ENCODE peak calls at places on chromosomes 13 and 19, in four cellular contexts. F, P, J and S are unnamed samples.

GRCh38 chr19:6820237-6820636 is 47.7 kb downstream of the VAV1 start:
- DNase-seq in F (no peak), P (no peak), J (no peak), S (no peak)

GRCh38 chr13:51998723-51999471 is 12.4 kb downstream of the ATP7B start:
- DNase-seq in F (no peak), P (peak), J (no peak), S (no peak)

GRCh38 chr13:41513600-41513999 is 56.2 kb downstream of the RGCC start:
- DNase-seq in F (no peak), P (no peak), J (no peak), S (no peak)

GRCh38 chr19:45455707-45456499 is 11.9 kb upstream of the FOSB start:
- DNase-seq in F (no peak), P (peak), J (peak), S (peak)

GRCh38 chr19:48695743-48696352 is at the start of gene FUT2:
- DNase-seq in F (no peak), P (peak), J (no peak), S (peak)

GRCh38 chr13:110302154-110302553 is 4.8 kb downstream of the COL4A1 start:
- DNase-seq in F (no peak), P (no peak), J (no peak), S (no peak)

GRCh38 chr19:32976223-32976805 is 4.3 kb downstream of the FAAP24 start:
- DNase-seq in F (peak), P (peak), J (peak), S (peak)

GRCh38 chr13:107370036-107370785 is 802.3 kb upstream of the ARGLU1 start:
- DNase-seq in F (no peak), P (no peak), J (peak), S (no peak)

GRCh38 chr13:43360911-43361605 is 337.7 kb downstream of the DNAJC15 start:
- DNase-seq in F (no peak), P (no peak), J (peak), S (no peak)

GRCh38 chr13:25292301-25292700 is 5.0 kb upstream of the MTMR6 start:
- DNase-seq in F (no peak), P (peak), J (peak), S (peak)

GRCh38 chr13:107373551-107373950 is 805.6 kb upstream of the ARGLU1 start:
- DNase-seq in F (no peak), P (peak), J (peak), S (peak)

GRCh38 chr19:57664269-57665127 is 4.2 kb upstream of the ZSCAN4 start:
- DNase-seq in F (no peak), P (peak), J (peak), S (peak)

GRCh38 chr13:40798380-40798779 is 9.0 kb downstream of the SLC25A15 start:
- DNase-seq in F (no peak), P (no peak), J (no peak), S (no peak)

GRCh38 chr19:52748336-52748950 is 13.6 kb upstream of the ZNF611 start:
- DNase-seq in F (no peak), P (peak), J (peak), S (no peak)

GRCh38 chr19:752652-753517 is 2.0 kb downstream of the MISP start:
- DNase-seq in F (no peak), P (no peak), J (peak), S (no peak)

GRCh38 chr13:59024434-59024833 is 1139.3 kb downstream of the DIAPH3 start:
- DNase-seq in F (no peak), P (no peak), J (no peak), S (no peak)

GRCh38 chr13:114140909-114141255 is 8.5 kb upstream of the RASA3 start:
- DNase-seq in F (no peak), P (no peak), J (no peak), S (no peak)

DNA sequence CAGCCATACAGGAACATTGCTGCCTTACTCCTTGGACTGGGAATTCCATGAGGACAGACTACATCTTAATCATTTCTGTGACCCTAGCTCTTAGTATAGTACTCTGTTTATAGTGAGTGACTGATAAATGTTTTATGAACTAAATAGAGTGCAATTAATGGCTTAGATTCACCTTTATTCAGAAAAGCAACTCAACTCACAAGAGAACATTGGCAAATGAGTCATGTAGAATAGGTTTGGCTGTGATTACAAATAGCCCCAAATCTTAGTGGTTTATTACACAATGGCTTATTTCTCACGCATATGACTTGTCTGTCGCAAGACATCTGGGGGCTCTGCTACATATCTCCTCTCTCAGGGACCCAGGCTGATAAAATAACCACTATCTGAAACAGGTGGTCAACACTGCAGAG is 121.6 kb upstream of the KL start:
- DNase-seq in F (no peak), P (no peak), J (peak), S (no peak)
- H4K5ac ChIP-seq in F (no peak), P (no peak), J (no peak), S (no peak)

GRCh38 chr19:4390017-4390861 is 10.1 kb downstream of the SH3GL1 start:
- DNase-seq in F (peak), P (peak), J (peak), S (peak)
- H4K5ac ChIP-seq in F (no peak), P (no peak), J (peak), S (no peak)

GRCh38 chr19:17873661-17874422 is 2.1 kb downstream of the SLC5A5 start:
- DNase-seq in F (no peak), P (peak), J (no peak), S (peak)
- H4K5ac ChIP-seq in F (peak), P (no peak), J (no peak), S (no peak)

GRCh38 chr13:97369269-97369893 is 64.6 kb upstream of the RAP2A start:
- DNase-seq in F (no peak), P (no peak), J (no peak), S (no peak)
- H4K5ac ChIP-seq in F (no peak), P (no peak), J (peak), S (no peak)

GRCh38 chr13:73551736-73552135 is 492.9 kb downstream of the KLF5 start:
- DNase-seq in F (no peak), P (no peak), J (no peak), S (no peak)
- H4K5ac ChIP-seq in F (no peak), P (no peak), J (no peak), S (no peak)

DNA sequence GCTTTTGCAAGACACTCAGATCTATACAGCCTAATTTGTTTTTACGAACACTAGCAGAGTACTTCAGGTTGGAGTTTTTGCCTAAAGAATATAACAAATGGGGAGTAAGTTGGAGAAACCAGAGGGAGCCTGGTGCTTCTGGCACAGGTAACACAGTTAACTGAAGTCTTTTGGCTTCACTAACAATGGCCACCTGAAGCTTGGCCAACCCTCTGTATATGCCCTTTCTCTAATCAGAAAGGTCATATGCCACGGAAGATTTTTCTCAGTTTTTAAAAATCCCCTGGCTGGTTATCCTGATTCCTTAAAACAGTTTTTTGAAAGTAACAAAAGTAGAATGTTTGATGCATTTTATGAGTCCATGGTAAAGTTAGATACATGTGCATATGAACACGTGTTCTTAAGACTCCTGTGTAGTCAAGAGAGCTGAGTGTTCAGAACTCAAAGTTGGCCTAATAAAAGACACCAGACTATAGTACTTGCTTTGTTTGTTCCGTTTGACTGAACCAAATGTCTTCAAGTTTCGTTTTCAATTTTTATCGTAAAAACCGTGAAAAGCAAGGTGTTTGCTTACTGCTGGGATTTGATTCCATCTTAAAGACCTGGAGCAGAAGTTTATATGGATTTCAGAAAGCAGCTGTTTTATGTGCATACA is 137.5 kb downstream of the KCNRG start:
- DNase-seq in F (no peak), P (no peak), J (no peak), S (no peak)
- H4K5ac ChIP-seq in F (no peak), P (no peak), J (no peak), S (no peak)

GRCh38 chr19:17365361-17365760 is 11.8 kb downstream of the PLVAP start:
- DNase-seq in F (no peak), P (no peak), J (no peak), S (no peak)
- H4K5ac ChIP-seq in F (no peak), P (no peak), J (no peak), S (no peak)

GRCh38 chr19:21786931-21787330 is 19.6 kb upstream of the ZNF100 start:
- DNase-seq in F (no peak), P (no peak), J (no peak), S (no peak)
- H4K5ac ChIP-seq in F (no peak), P (no peak), J (no peak), S (no peak)

DNA sequence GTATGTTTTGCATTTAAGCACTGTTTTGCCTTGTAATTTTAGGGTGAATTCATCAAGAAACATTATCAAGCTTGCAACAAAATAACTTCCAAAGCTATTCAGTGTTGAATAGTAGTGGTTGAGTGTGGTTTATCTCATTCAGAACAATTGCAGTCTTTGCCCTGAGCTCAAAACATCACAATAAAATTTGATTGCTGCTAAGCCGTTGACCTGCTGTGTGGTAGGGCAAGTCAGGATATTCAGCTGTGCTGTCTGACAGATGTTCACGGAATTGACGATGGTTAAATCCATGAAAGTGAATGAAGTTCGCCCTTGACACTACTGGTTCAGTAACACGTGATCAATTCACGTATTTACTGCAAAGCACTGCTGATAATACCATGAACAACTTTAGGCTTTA is 66.9 kb downstream of the GJA3 start:
- DNase-seq in F (no peak), P (no peak), J (no peak), S (no peak)
- H4K5ac ChIP-seq in F (no peak), P (no peak), J (no peak), S (no peak)